ENCODE peak calls at places on chromosomes 11 and 22, in six cellular contexts. One of them, this sample, is unnamed.

GRCh38 chr11:78220218-78221157 is 31.8 kb downstream of the USP35 start:
- DNase-seq in MM.1S: no peak
- DNase-seq in HCT116: no peak
- DNase-seq in PC-3: no peak
- DNase-seq in GM23338: no peak
- DNase-seq in neural progenitor cell: no peak
- DNase-seq in this sample: no peak

GRCh38 chr22:39175127-39176066 is 22.9 kb upstream of the CBX7 start:
- DNase-seq in GM23338: peak; percentile 57
- DNase-seq in HCT116: no peak
- DNase-seq in neural progenitor cell: no peak
- DNase-seq in MM.1S: no peak
- DNase-seq in PC-3: peak; percentile 2
- DNase-seq in this sample: no peak

GRCh38 chr11:67486481-67487195 is 3.8 kb downstream of the AIP start:
- DNase-seq in PC-3: no peak
- DNase-seq in GM23338: no peak
- DNase-seq in MM.1S: no peak
- DNase-seq in HCT116: no peak
- DNase-seq in neural progenitor cell: no peak
- DNase-seq in this sample: no peak

GRCh38 chr11:63680842-63681207 is 475 bp upstream of the RTN3 start:
- DNase-seq in GM23338: peak; percentile 37
- DNase-seq in HCT116: no peak
- DNase-seq in MM.1S: no peak
- DNase-seq in PC-3: no peak
- DNase-seq in neural progenitor cell: no peak
- DNase-seq in this sample: peak; percentile 15

GRCh38 chr11:35347173-35347878 is 72.0 kb downstream of the SLC1A2 start:
- DNase-seq in GM23338: no peak
- DNase-seq in MM.1S: no peak
- DNase-seq in HCT116: no peak
- DNase-seq in PC-3: no peak
- DNase-seq in neural progenitor cell: no peak
- DNase-seq in this sample: no peak

GRCh38 chr11:83004855-83005556 is 66.7 kb downstream of the RAB30 start:
- DNase-seq in HCT116: no peak
- DNase-seq in MM.1S: no peak
- DNase-seq in neural progenitor cell: no peak
- DNase-seq in PC-3: peak; percentile 62
- DNase-seq in GM23338: no peak
- DNase-seq in this sample: no peak

GRCh38 chr22:35563211-35563610 is 22.6 kb downstream of the RASD2 start:
- DNase-seq in MM.1S: no peak
- DNase-seq in HCT116: no peak
- DNase-seq in GM23338: peak; percentile 21
- DNase-seq in PC-3: no peak
- DNase-seq in neural progenitor cell: no peak
- DNase-seq in this sample: no peak

GRCh38 chr11:15901046-15901445 is 455.3 kb downstream of the SOX6 start:
- DNase-seq in neural progenitor cell: peak; percentile 39
- DNase-seq in PC-3: no peak
- DNase-seq in GM23338: no peak
- DNase-seq in MM.1S: no peak
- DNase-seq in HCT116: no peak
- DNase-seq in this sample: peak; percentile 67

GRCh38 chr11:69483696-69484426 is 2.4 kb downstream of the LINC01488 start:
- DNase-seq in PC-3: no peak
- DNase-seq in GM23338: peak; percentile 38
- DNase-seq in neural progenitor cell: peak; percentile 38
- DNase-seq in HCT116: no peak
- DNase-seq in MM.1S: no peak
- DNase-seq in this sample: no peak

GRCh38 chr11:14904745-14905103 is 12.7 kb upstream of the CYP2R1 start:
- DNase-seq in neural progenitor cell: peak; percentile 77
- DNase-seq in GM23338: peak; percentile 87
- DNase-seq in PC-3: no peak
- DNase-seq in MM.1S: peak; percentile 79
- DNase-seq in HCT116: no peak
- DNase-seq in this sample: peak; percentile 68

GRCh38 chr11:71154406-71154805 is 98.0 kb downstream of the SHANK2 start:
- DNase-seq in GM23338: no peak
- DNase-seq in neural progenitor cell: no peak
- DNase-seq in PC-3: no peak
- DNase-seq in HCT116: no peak
- DNase-seq in MM.1S: no peak
- DNase-seq in this sample: no peak

GRCh38 chr22:22710719-22711531 is 66.5 kb downstream of the GGTLC2 start:
- DNase-seq in MM.1S: peak; percentile 52
- DNase-seq in GM23338: peak; percentile 70
- DNase-seq in HCT116: no peak
- DNase-seq in PC-3: peak; percentile 71
- DNase-seq in neural progenitor cell: peak; percentile 61
- DNase-seq in this sample: peak; percentile 75

GRCh38 chr22:29143848-29144785 is 61.6 kb upstream of the EMID1 start:
- DNase-seq in HCT116: no peak
- DNase-seq in PC-3: no peak
- DNase-seq in GM23338: no peak
- DNase-seq in MM.1S: no peak
- DNase-seq in neural progenitor cell: no peak
- DNase-seq in this sample: no peak

GRCh38 chr11:7590529-7590928 is 76.7 kb downstream of the PPFIBP2 start:
- DNase-seq in PC-3: no peak
- DNase-seq in neural progenitor cell: no peak
- DNase-seq in HCT116: no peak
- DNase-seq in GM23338: no peak
- DNase-seq in MM.1S: no peak
- DNase-seq in this sample: no peak

GRCh38 chr11:7591992-7592391 is 78.2 kb downstream of the PPFIBP2 start:
- DNase-seq in MM.1S: no peak
- DNase-seq in HCT116: no peak
- DNase-seq in neural progenitor cell: no peak
- DNase-seq in PC-3: no peak
- DNase-seq in GM23338: no peak
- DNase-seq in this sample: no peak

GRCh38 chr11:7593476-7593875 is 79.7 kb downstream of the PPFIBP2 start:
- DNase-seq in PC-3: no peak
- DNase-seq in HCT116: no peak
- DNase-seq in GM23338: no peak
- DNase-seq in MM.1S: no peak
- DNase-seq in neural progenitor cell: no peak
- DNase-seq in this sample: no peak

GRCh38 chr11:7591107-7591894 is 77.5 kb downstream of the PPFIBP2 start:
- DNase-seq in MM.1S: no peak
- DNase-seq in HCT116: no peak
- DNase-seq in neural progenitor cell: no peak
- DNase-seq in PC-3: no peak
- DNase-seq in GM23338: no peak
- DNase-seq in this sample: no peak

GRCh38 chr11:7592706-7593105 is 78.9 kb downstream of the PPFIBP2 start:
- DNase-seq in HCT116: no peak
- DNase-seq in GM23338: no peak
- DNase-seq in neural progenitor cell: no peak
- DNase-seq in MM.1S: peak; percentile 33
- DNase-seq in PC-3: peak; percentile 25
- DNase-seq in this sample: no peak
- TF ChIP-seq EZH2phosphoT487 in HCT116: no peak
- TF ChIP-seq EZH2phosphoT487 in GM23338: no peak
- TF ChIP-seq EZH2phosphoT487 in neural progenitor cell: no peak
- TF ChIP-seq EZH2phosphoT487 in MM.1S: no peak
- TF ChIP-seq EZH2phosphoT487 in PC-3: no peak
- TF ChIP-seq EZH2phosphoT487 in this sample: no peak

GRCh38 chr22:46262449-46263207 is 515 bp downstream of the PKDREJ start:
- DNase-seq in MM.1S: no peak
- DNase-seq in GM23338: peak; percentile 91
- DNase-seq in HCT116: no peak
- DNase-seq in neural progenitor cell: peak; percentile 74
- DNase-seq in PC-3: no peak
- DNase-seq in this sample: peak; percentile 59

GRCh38 chr22:46272196-46272595 is 4.4 kb downstream of the TTC38 start:
- DNase-seq in HCT116: no peak
- DNase-seq in neural progenitor cell: no peak
- DNase-seq in MM.1S: no peak
- DNase-seq in PC-3: no peak
- DNase-seq in GM23338: no peak
- DNase-seq in this sample: no peak

GRCh38 chr22:46269564-46269963 is 1.8 kb downstream of the TTC38 start:
- DNase-seq in GM23338: no peak
- DNase-seq in PC-3: no peak
- DNase-seq in MM.1S: no peak
- DNase-seq in HCT116: no peak
- DNase-seq in neural progenitor cell: no peak
- DNase-seq in this sample: no peak

GRCh38 chr22:46263208-46263575 is at the start of gene PKDREJ:
- DNase-seq in PC-3: no peak
- DNase-seq in neural progenitor cell: no peak
- DNase-seq in GM23338: no peak
- DNase-seq in MM.1S: no peak
- DNase-seq in HCT116: no peak
- DNase-seq in this sample: no peak

DNA sequence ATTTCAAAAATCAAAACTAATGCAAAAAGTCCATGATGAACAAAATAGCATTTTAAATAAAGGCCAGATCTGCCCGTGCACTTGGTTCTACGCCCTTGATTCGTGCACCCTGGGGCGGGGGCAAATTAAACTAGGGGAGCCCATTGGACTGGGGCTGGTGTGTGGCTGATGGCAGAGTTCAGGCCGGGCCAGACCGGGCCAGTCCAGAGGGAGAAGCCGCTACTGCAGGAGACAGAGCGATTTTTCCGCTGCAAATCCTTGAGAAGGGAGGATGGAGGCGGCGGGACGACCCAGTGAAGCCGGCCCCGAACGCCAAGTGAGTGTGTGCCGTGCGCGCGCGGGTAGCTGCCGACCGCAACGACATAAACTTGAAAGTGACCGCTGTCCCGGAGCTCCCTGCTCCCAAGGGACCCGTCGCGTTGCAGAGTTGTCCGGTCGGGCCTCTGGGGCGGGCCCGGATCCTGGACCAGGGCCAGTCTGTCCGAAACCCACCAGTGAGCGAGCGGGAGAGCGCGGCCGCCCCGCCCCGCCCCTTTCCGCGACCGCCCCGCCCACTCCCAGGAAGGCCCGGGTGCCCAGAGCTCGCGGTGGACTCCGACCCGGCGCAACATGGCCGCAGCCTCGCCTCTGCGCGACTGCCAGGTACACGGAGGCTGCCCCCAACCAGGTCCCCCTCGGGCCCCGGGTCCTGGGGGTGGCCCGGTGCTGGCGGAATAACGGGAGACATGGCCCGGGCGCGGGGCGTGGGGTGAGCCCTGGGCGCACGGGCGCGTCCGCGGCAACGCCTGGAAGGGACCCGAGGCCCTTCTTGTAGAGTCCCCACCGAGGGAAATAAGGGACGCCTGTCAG is at the start of gene TTC38:
- DNase-seq in GM23338: peak; percentile 77
- DNase-seq in neural progenitor cell: peak; percentile 79
- DNase-seq in MM.1S: peak; percentile 45
- DNase-seq in PC-3: peak; percentile 81
- DNase-seq in HCT116: peak; percentile 75
- DNase-seq in this sample: peak; percentile 91
- H2AFZ ChIP-seq in GM23338: peak within 1 kb of the TSS; percentile 97
- H2AFZ ChIP-seq in neural progenitor cell: peak within 1 kb of the TSS; percentile 97
- H2AFZ ChIP-seq in MM.1S: peak within 1 kb of the TSS; percentile 93
- H2AFZ ChIP-seq in PC-3: peak within 1 kb of the TSS; percentile 94
- H2AFZ ChIP-seq in HCT116: peak within 1 kb of the TSS; percentile 34
- H2AFZ ChIP-seq in this sample: peak within 1 kb of the TSS; percentile 92

DNA sequence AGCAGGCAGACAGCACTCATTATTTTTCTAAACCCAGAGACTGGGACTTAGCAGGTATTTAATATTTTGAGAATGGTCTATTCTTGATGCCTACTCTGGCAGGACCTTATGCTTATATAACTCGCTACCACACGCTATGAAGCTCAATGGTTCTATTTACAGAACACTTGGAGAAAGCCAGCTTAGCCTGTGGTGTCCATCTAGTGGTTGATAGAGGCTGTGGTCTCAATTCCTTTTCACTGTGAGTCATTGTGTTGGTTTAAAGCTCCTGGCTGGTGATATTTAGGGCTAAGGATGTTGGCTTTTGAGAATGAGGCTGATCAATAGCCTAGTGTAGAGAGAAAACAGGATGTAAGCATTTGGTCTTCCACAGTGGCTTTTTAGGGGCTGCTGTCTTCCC is 206.4 kb downstream of the DBX1 start:
- DNase-seq in neural progenitor cell: peak; percentile 65
- DNase-seq in HCT116: peak; percentile 24
- DNase-seq in MM.1S: no peak
- DNase-seq in GM23338: peak; percentile 71
- DNase-seq in PC-3: peak; percentile 74
- DNase-seq in this sample: peak; percentile 71
- TF ChIP-seq CTCF in neural progenitor cell: peak; percentile 54
- TF ChIP-seq CTCF in HCT116: no peak
- TF ChIP-seq CTCF in MM.1S: no peak
- TF ChIP-seq CTCF in GM23338: peak; percentile 49
- TF ChIP-seq CTCF in PC-3: peak; percentile 66
- TF ChIP-seq CTCF in this sample: peak; percentile 48

GRCh38 chr22:45163417-45164216 is at the start of gene NUP50:
- DNase-seq in neural progenitor cell: peak; percentile 99
- DNase-seq in MM.1S: peak; percentile 98
- DNase-seq in GM23338: peak; percentile 98
- DNase-seq in PC-3: peak; percentile 95
- DNase-seq in HCT116: peak; percentile 93
- DNase-seq in this sample: peak; percentile 99

GRCh38 chr22:45163074-45163416 is 680 bp upstream of the NUP50 start:
- DNase-seq in PC-3: peak; percentile 18
- DNase-seq in HCT116: no peak
- DNase-seq in neural progenitor cell: peak; percentile 65
- DNase-seq in GM23338: peak; percentile 51
- DNase-seq in MM.1S: peak; percentile 27
- DNase-seq in this sample: peak; percentile 62

GRCh38 chr22:45170001-45170466 is 6.3 kb downstream of the NUP50 start:
- DNase-seq in PC-3: peak; percentile 12
- DNase-seq in MM.1S: peak; percentile 39
- DNase-seq in HCT116: no peak
- DNase-seq in GM23338: no peak
- DNase-seq in neural progenitor cell: no peak
- DNase-seq in this sample: no peak

GRCh38 chr22:45164217-45165123 is 745 bp downstream of the NUP50 start:
- DNase-seq in neural progenitor cell: peak; percentile 68
- DNase-seq in GM23338: peak; percentile 45
- DNase-seq in PC-3: no peak
- DNase-seq in MM.1S: peak; percentile 21
- DNase-seq in HCT116: no peak
- DNase-seq in this sample: peak; percentile 59

DNA sequence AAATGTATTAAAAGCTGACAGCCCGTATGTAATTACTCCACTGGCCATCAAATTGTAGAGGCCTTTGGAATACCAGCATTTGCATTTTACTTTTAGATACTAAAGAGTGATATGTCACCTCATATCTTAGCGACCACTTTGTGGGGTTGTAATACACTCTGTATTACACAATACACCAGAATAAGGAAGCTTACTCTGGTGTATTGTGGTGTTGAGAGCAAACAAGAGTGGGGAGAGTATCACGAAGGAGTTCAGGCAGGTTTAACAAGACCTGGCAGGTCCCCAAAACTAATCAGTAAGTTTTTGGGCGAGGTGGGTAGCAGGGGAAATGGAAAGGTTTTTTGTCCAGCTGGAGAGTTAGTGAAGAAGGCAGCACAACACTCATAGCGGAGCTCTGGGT is 3.2 kb downstream of the NUP50 start:
- DNase-seq in GM23338: no peak
- DNase-seq in HCT116: no peak
- DNase-seq in MM.1S: no peak
- DNase-seq in PC-3: no peak
- DNase-seq in neural progenitor cell: no peak
- DNase-seq in this sample: no peak
- TF ChIP-seq EZH2phosphoT487 in GM23338: no peak
- TF ChIP-seq EZH2phosphoT487 in HCT116: no peak
- TF ChIP-seq EZH2phosphoT487 in MM.1S: no peak
- TF ChIP-seq EZH2phosphoT487 in PC-3: no peak
- TF ChIP-seq EZH2phosphoT487 in neural progenitor cell: no peak
- TF ChIP-seq EZH2phosphoT487 in this sample: no peak

GRCh38 chr11:127931811-127932210 is 655.5 kb downstream of the ETS1 start:
- DNase-seq in HCT116: no peak
- DNase-seq in neural progenitor cell: peak; percentile 4
- DNase-seq in GM23338: no peak
- DNase-seq in PC-3: no peak
- DNase-seq in MM.1S: no peak
- DNase-seq in this sample: no peak
- H2AFZ ChIP-seq in HCT116: no peak overlapping the region
- H2AFZ ChIP-seq in neural progenitor cell: no peak overlapping the region
- H2AFZ ChIP-seq in GM23338: no peak overlapping the region
- H2AFZ ChIP-seq in PC-3: no peak overlapping the region
- H2AFZ ChIP-seq in MM.1S: no peak overlapping the region
- H2AFZ ChIP-seq in this sample: no peak overlapping the region